ENCODE peak calls at places on chromosomes 13 and 19, in five cellular contexts. F is DND-41, X is endothelial cell of umbilical vein, A is astrocyte, V is mammary epithelial cell. U is an unnamed sample.
A peak's percentile ranks its signal among the peaks of the same experiment; 100 is the strongest.

GRCh38 chr13:102131246-102131645 is 270.6 kb downstream of the FGF14 start:
- DNase-seq in F (no peak), X (no peak), A (no peak), V (no peak), U (no peak)

GRCh38 chr19:3358919-3359849 is 7.2 kb upstream of the NFIC start:
- DNase-seq in F (peak; percentile 75), X (no peak), A (no peak), V (no peak), U (no peak)

GRCh38 chr19:1861599-1862031 is 1.8 kb downstream of the KLF16 start:
- DNase-seq in F (no peak), X (no peak), A (no peak), V (no peak), U (no peak)

GRCh38 chr19:5113101-5113557 is 144.2 kb downstream of the KDM4B start:
- DNase-seq in F (no peak), X (no peak), A (peak; percentile 74), V (no peak), U (no peak)

GRCh38 chr13:113414335-113414734 is 39.0 kb downstream of the ADPRHL1 start:
- DNase-seq in F (no peak), X (no peak), A (no peak), V (no peak), U (no peak)

GRCh38 chr19:43502419-43502976 is 2.0 kb downstream of the PHLDB3 start:
- DNase-seq in F (no peak), X (no peak), A (no peak), V (no peak), U (no peak)

GRCh38 chr19:31152906-31153305 is 196.3 kb downstream of the TSHZ3 start:
- DNase-seq in F (no peak), X (no peak), A (peak; percentile 20), V (peak; percentile 22), U (no peak)

GRCh38 chr19:58345558-58345957 is 7.7 kb downstream of the A1BG start:
- DNase-seq in F (no peak), X (no peak), A (no peak), V (no peak), U (no peak)

GRCh38 chr19:35612224-35612558 is 344 bp upstream of the HAUS5 start:
- DNase-seq in F (no peak), X (no peak), A (no peak), V (no peak), U (no peak)
- TF ChIP-seq EZH2 in F (no peak), X (no peak), A (no peak), V (no peak), U (no peak)

GRCh38 chr19:13865578-13866462 is 11.1 kb upstream of the NANOS3 start:
- DNase-seq in F (peak; percentile 50), X (no peak), A (no peak), V (no peak), U (no peak)

GRCh38 chr19:13864223-13864512 is 12.8 kb upstream of the NANOS3 start:
- DNase-seq in F (no peak), X (no peak), A (no peak), V (no peak), U (no peak)

GRCh38 chr19:13866463-13867046 is 10.4 kb upstream of the NANOS3 start:
- DNase-seq in F (no peak), X (no peak), A (no peak), V (no peak), U (no peak)

GRCh38 chr19:13865243-13865577 is 11.7 kb upstream of the NANOS3 start:
- DNase-seq in F (peak; percentile 56), X (no peak), A (no peak), V (no peak), U (no peak)

DNA sequence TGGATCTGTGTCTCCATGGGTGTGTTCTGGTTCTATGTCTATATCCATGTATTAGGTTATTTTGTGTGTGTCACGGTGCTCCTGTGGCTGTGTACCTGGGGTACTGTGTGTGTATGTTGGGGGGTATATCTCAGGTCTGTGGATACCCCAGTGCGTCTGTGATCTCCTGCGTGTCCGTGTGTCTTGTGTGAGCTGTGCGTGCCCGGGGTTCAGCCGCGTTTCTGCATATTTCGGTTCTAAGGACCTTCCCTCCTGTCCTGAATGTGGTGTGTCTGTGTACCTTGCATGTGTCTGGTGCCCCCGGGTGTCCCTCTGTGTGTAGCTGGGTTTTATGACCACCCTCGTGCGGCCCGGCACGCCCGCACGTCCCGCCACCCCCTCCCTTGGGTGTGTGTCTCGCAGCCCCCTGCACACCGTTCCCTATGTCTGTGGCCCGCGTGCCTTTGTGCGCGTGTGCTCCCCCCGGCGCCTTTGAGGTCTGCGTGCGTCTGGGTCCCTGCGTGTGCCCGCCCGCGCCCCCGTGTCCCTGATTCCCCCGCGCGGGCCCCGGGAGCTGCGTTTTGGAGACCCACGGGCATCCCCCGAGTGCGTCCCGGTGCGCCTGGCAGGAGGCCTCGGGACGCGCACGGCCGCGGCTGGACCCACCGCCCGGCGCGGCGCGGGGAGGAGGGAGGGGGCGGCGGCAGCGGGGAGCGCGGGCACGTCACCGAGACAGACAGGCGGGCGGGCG is 12.3 kb upstream of the NANOS3 start:
- DNase-seq in F (peak; percentile 23), X (no peak), A (no peak), V (no peak), U (no peak)
- TF ChIP-seq EZH2 in F (peak; percentile 77), X (no peak), A (no peak), V (peak; percentile 60), U (no peak)

GRCh38 chr19:843180-843835 is 2.5 kb downstream of the PRTN3 start:
- DNase-seq in F (no peak), X (no peak), A (no peak), V (no peak), U (peak; percentile 41)
- TF ChIP-seq EZH2 in F (no peak), X (peak; percentile 64), A (peak; percentile 78), V (no peak), U (no peak)

GRCh38 chr19:50722248-50723013 is 733 bp upstream of the CLEC11A start:
- DNase-seq in F (no peak), X (no peak), A (no peak), V (no peak), U (no peak)
- TF ChIP-seq EZH2 in F (no peak), X (no peak), A (no peak), V (no peak), U (no peak)

GRCh38 chr19:44756089-44756562 is 7.6 kb downstream of the BCL3 start:
- DNase-seq in F (no peak), X (no peak), A (no peak), V (no peak), U (no peak)

GRCh38 chr19:44754743-44755066 is 6.2 kb downstream of the BCL3 start:
- DNase-seq in F (no peak), X (no peak), A (no peak), V (no peak), U (no peak)

GRCh38 chr19:44753932-44754742 is 5.6 kb downstream of the BCL3 start:
- DNase-seq in F (peak; percentile 16), X (peak; percentile 55), A (peak; percentile 82), V (peak; percentile 72), U (peak; percentile 66)

GRCh38 chr19:44753619-44753931 is 5.1 kb downstream of the BCL3 start:
- DNase-seq in F (no peak), X (no peak), A (no peak), V (no peak), U (no peak)

DNA sequence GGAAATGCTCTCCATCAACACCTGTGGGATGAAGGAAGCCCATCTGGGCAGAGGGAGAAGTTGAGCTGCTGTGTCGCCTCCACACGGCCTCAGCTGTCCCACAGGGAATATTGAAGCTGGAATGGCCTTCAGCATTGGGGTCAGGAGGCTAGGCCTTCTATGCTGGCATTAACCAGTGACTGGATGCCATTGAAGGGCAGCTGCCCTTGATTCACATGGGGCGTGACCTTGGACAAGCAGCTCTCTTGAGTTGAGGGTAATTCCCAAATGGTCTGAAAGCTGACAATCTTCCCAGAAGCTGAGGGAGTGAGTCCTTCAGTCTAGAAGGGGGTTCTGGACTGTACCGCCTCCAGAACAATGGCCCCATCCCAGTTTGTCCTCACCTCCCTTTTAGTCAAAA is 6.7 kb downstream of the BCL3 start:
- DNase-seq in F (no peak), X (no peak), A (no peak), V (no peak), U (no peak)
- TF ChIP-seq EZH2 in F (no peak), X (no peak), A (no peak), V (no peak), U (no peak)

GRCh38 chr19:9407827-9408226 is 27.5 kb downstream of the ZNF266 start:
- DNase-seq in F (no peak), X (no peak), A (no peak), V (no peak), U (no peak)
- TF ChIP-seq EZH2 in F (no peak), X (no peak), A (no peak), V (no peak), U (no peak)

GRCh38 chr19:50328257-50329145 is 676 bp downstream of the KCNC3 start:
- DNase-seq in F (no peak), X (peak; percentile 7), A (no peak), V (no peak), U (no peak)
- TF ChIP-seq EZH2 in F (no peak), X (peak; percentile 63), A (peak; percentile 94), V (peak; percentile 72), U (no peak)